ENCODE peak calls at places on chromosome 10, in four cellular contexts. F is H1, D is HepG2, A is K562. U is an unnamed sample.

GRCh38 chr10:10164845-10165244 is 852.8 kb upstream of the CELF2 start:
- DNase-seq in F (no peak), A (no peak), D (no peak), U (no peak)

GRCh38 chr10:97754726-97755125 is 17.1 kb downstream of the SFRP5 start:
- DNase-seq in A (no peak), D (no peak), F (no peak), U (no peak)

GRCh38 chr10:131001438-131001837 is 310.1 kb downstream of the TCERG1L start:
- DNase-seq in F (no peak), A (no peak), D (no peak), U (no peak)

GRCh38 chr10:116155191-116155590 is 117.8 kb downstream of the GFRA1 start:
- DNase-seq in A (no peak), D (no peak), F (no peak), U (no peak)

GRCh38 chr10:10165415-10165814 is 852.3 kb upstream of the CELF2 start:
- DNase-seq in F (no peak), A (no peak), D (no peak), U (no peak)

GRCh38 chr10:100792544-100792943 is 47.2 kb downstream of the PAX2 start:
- DNase-seq in A (no peak), F (no peak), D (no peak), U (no peak)

GRCh38 chr10:111103196-111103595 is 26.4 kb downstream of the ADRA2A start:
- DNase-seq in D (no peak), F (no peak), A (no peak), U (no peak)

GRCh38 chr10:121708921-121709625 is 110.8 kb upstream of the FGFR2 start:
- DNase-seq in D (no peak), A (no peak), F (no peak), U (peak; percentile 27)

GRCh38 chr10:95414844-95415545 is 124.2 kb upstream of the PDLIM1 start:
- DNase-seq in D (no peak), A (no peak), F (no peak), U (no peak)

GRCh38 chr10:96672491-96673175 is 47.7 kb downstream of the PIK3AP1 start:
- DNase-seq in F (no peak), D (no peak), A (no peak), U (no peak)

GRCh38 chr10:113858541-113858940 is 4.1 kb downstream of the NHLRC2 start:
- DNase-seq in F (no peak), D (no peak), A (no peak), U (no peak)

GRCh38 chr10:123795846-123796590 is 95.6 kb downstream of the CPXM2 start:
- DNase-seq in D (no peak), F (peak; percentile 39), A (no peak), U (no peak)

GRCh38 chr10:118980135-118980865 is 49.2 kb upstream of the NANOS1 start:
- DNase-seq in F (no peak), A (no peak), D (no peak), U (no peak)

GRCh38 chr10:27506280-27506679 is 2.2 kb downstream of the RAB18 start:
- DNase-seq in D (no peak), A (no peak), F (no peak), U (no peak)

GRCh38 chr10:4503076-4503475 is 322.9 kb upstream of the AKR1E2 start:
- DNase-seq in D (no peak), F (no peak), A (no peak), U (no peak)

GRCh38 chr10:25064401-25064800 is 48.0 kb downstream of the THNSL1 start:
- DNase-seq in D (no peak), A (no peak), F (no peak), U (no peak)

GRCh38 chr10:91630592-91630991 is 2.3 kb downstream of the PPP1R3C start:
- DNase-seq in A (no peak), F (no peak), D (no peak), U (no peak)

GRCh38 chr10:79028456-79029010 is 40.2 kb upstream of the ZMIZ1 start:
- DNase-seq in F (no peak), D (no peak), A (no peak), U (no peak)

GRCh38 chr10:11547111-11547625 is 64.3 kb downstream of the USP6NL start:
- DNase-seq in A (no peak), F (no peak), D (peak; percentile 55), U (no peak)

GRCh38 chr10:28130267-28130666 is 131.4 kb upstream of the ODAD2 start:
- DNase-seq in A (no peak), F (no peak), D (no peak), U (no peak)

GRCh38 chr10:89352039-89352597 is 24.3 kb downstream of the IFIT3 start:
- DNase-seq in D (peak; percentile 89), A (no peak), F (no peak), U (no peak)

GRCh38 chr10:125029584-125030242 is 87.8 kb downstream of the ZRANB1 start:
- DNase-seq in A (no peak), D (no peak), F (no peak), U (no peak)

GRCh38 chr10:131474426-131474825 is 162.9 kb upstream of the TCERG1L start:
- DNase-seq in F (no peak), A (no peak), D (no peak), U (no peak)

GRCh38 chr10:63935705-63936104 is 414.5 kb downstream of the REEP3 start:
- DNase-seq in A (no peak), D (no peak), F (no peak), U (no peak)

DNA sequence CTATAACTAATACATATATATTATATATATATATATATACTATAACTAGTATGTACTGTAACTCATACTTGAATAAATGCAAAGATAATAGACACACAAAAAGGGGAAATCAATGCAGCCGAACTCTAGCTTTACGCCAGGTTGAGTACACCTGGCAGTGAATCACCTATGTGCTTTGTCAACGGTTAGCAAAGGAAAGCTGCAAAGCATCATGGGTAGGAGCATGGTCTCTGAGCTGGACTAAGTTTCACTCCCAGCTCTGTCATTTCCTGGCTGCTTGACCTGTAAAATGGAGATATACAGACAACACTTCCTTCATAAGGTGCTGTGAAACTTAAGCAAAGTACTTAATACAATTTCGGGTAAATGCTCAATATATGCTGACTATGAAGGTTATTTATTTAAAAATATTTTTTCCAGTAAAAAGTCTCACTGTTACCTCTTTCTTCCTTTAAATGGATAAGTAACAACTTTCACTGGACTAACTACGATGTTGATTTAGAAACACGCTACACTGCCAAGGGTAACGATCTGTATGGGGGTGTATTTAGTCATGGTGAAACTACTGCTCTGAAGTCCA is 61.7 kb upstream of the ITGA8 start:
- DNase-seq in A (no peak), F (no peak), D (no peak), U (no peak)
- TF ChIP-seq JUN in A (no peak), F (no peak), D (no peak), U (no peak)

GRCh38 chr10:29394321-29394932 is 105.6 kb downstream of the LYZL1 start:
- DNase-seq in D (no peak), A (no peak), F (no peak), U (no peak)

GRCh38 chr10:29389493-29389892 is 100.6 kb downstream of the LYZL1 start:
- DNase-seq in F (no peak), D (no peak), A (no peak), U (no peak)

GRCh38 chr10:29395409-29395808 is 106.5 kb downstream of the LYZL1 start:
- DNase-seq in F (no peak), D (no peak), A (no peak), U (no peak)

GRCh38 chr10:29389935-29390334 is 101.1 kb downstream of the LYZL1 start:
- DNase-seq in F (no peak), A (no peak), D (peak; percentile 66), U (no peak)

DNA sequence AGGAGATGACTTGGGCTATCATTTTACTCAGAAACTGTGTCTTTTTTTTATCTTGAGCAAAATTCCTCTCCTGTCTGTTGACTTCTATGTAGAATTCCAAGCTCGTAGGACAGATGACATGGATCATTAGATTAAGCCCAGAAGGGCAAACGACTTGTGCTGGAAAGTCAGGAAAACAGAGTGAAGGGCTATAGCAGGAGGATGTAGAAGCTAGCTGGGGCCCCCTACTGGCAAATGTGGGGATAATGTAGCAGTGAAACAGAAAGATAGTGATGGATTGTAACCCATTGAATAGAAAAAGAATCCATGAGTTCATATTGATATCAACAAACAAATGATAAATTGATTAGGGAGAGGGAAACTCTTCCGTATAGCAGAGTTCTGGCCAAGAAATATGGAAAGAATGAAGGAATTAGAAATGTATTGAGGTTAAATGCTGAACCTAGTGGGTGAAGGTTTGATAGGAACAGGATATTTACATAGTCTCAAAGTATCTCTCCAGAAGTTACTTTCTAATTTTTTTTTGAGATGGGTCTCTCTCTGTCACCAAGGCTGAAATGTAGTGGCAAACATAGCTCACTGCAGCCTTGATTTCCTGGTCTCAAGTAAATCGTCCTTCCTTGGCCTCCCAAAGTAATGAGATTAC is 103.6 kb downstream of the LYZL1 start:
- DNase-seq in A (peak; percentile 57), F (peak; percentile 69), D (peak; percentile 54), U (peak; percentile 64)
- TF ChIP-seq ATF3 in A (no peak), F (no peak), D (no peak), U (no peak)

GRCh38 chr10:19652750-19653149 is 163.5 kb upstream of the PLXDC2 start:
- DNase-seq in F (no peak), A (no peak), D (no peak), U (no peak)

GRCh38 chr10:19654576-19654975 is 161.7 kb upstream of the PLXDC2 start:
- DNase-seq in F (no peak), A (no peak), D (no peak), U (no peak)

GRCh38 chr10:19656420-19657042 is 159.7 kb upstream of the PLXDC2 start:
- DNase-seq in F (no peak), A (no peak), D (peak; percentile 10), U (no peak)

GRCh38 chr10:19651549-19651948 is 164.7 kb upstream of the PLXDC2 start:
- DNase-seq in A (no peak), F (no peak), D (no peak), U (no peak)
- TF ChIP-seq JUN in A (no peak), F (no peak), D (no peak), U (no peak)

DNA sequence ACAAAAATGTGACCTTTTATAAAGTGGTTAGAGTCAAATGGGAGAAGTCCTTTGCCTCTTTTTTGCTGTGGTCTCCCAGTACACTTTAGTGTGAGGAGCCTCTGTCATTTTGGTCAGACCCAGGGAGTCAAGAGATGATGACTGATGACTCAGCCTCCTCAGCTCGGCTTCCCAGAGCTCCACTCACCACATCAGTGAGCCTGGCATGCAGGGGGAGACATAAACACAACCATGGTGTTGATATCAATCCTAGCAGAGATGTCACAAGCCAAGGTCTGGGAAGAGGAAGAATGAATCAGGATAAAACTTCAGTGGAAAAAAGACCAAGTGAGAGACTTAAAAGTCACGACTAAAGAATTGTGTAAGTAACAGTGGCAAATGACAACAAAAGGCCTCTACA is 50.1 kb downstream of the TFAM start:
- DNase-seq in D (peak; percentile 44), A (no peak), F (no peak), U (no peak)
- TF ChIP-seq ATF3 in D (no peak), A (no peak), F (no peak), U (no peak)

GRCh38 chr10:132684164-132684891 is 101.6 kb downstream of the NKX6-2 start:
- DNase-seq in F (no peak), D (no peak), A (no peak), U (peak; percentile 5)
- TF ChIP-seq JUN in F (no peak), D (no peak), A (no peak), U (no peak)

GRCh38 chr10:71827828-71828227 is 23.2 kb downstream of the PSAP start:
- DNase-seq in D (no peak), A (no peak), F (no peak), U (no peak)
- TF ChIP-seq ATF3 in D (no peak), A (no peak), F (no peak), U (no peak)